ENCODE peak calls at places on chromosomes 16 and 17, in five cellular contexts. One of them, this sample, is unnamed.

GRCh38 chr16:12182202-12182601 is 205.7 kb downstream of the SNX29 start:
- DNase-seq in HepG2: no peak
- DNase-seq in K562: no peak
- DNase-seq in HCT116: no peak
- DNase-seq in H1: no peak
- DNase-seq in this sample: no peak

GRCh38 chr16:79307214-79307613 is 293.3 kb downstream of the MAF start:
- DNase-seq in H1: no peak
- DNase-seq in HCT116: no peak
- DNase-seq in K562: no peak
- DNase-seq in HepG2: no peak
- DNase-seq in this sample: no peak

GRCh38 chr17:58337126-58337599 is 8.6 kb upstream of the TSPOAP1 start:
- DNase-seq in HCT116: no peak
- DNase-seq in K562: no peak
- DNase-seq in H1: no peak
- DNase-seq in HepG2: no peak
- DNase-seq in this sample: no peak

GRCh38 chr17:72719582-72720493 is 372.6 kb downstream of the SLC39A11 start:
- DNase-seq in HCT116: no peak
- DNase-seq in HepG2: no peak
- DNase-seq in K562: no peak
- DNase-seq in H1: no peak
- DNase-seq in this sample: no peak

GRCh38 chr17:67606471-67606870 is 111.3 kb upstream of the NOL11 start:
- DNase-seq in HCT116: no peak
- DNase-seq in H1: no peak
- DNase-seq in K562: no peak
- DNase-seq in HepG2: no peak
- DNase-seq in this sample: no peak

GRCh38 chr16:25140459-25140858 is 28.9 kb downstream of the LCMT1 start:
- DNase-seq in K562: no peak
- DNase-seq in HepG2: no peak
- DNase-seq in HCT116: no peak
- DNase-seq in H1: no peak
- DNase-seq in this sample: no peak

GRCh38 chr16:3173892-3174617 is 13.9 kb upstream of the OR1F1 start:
- DNase-seq in HCT116: no peak
- DNase-seq in K562: peak; percentile 69
- DNase-seq in H1: peak; percentile 95
- DNase-seq in HepG2: peak; percentile 65
- DNase-seq in this sample: no peak

GRCh38 chr17:33302394-33302793 is 9.3 kb upstream of the ASIC2 start:
- DNase-seq in K562: no peak
- DNase-seq in H1: no peak
- DNase-seq in HepG2: no peak
- DNase-seq in HCT116: no peak
- DNase-seq in this sample: no peak

GRCh38 chr16:89657442-89658220 is at the start of the genes CHMP1A and SPATA33:
- DNase-seq in HCT116: peak; percentile 80
- DNase-seq in H1: peak; percentile 97
- DNase-seq in HepG2: peak; percentile 78
- DNase-seq in K562: peak; percentile 94
- DNase-seq in this sample: peak; percentile 45

GRCh38 chr17:45687594-45687993 is 96.5 kb upstream of the CRHR1 start:
- DNase-seq in HepG2: no peak
- DNase-seq in H1: no peak
- DNase-seq in HCT116: no peak
- DNase-seq in K562: no peak
- DNase-seq in this sample: no peak
- TF ChIP-seq SIN3A in HepG2: no peak
- TF ChIP-seq SIN3A in H1: no peak
- TF ChIP-seq SIN3A in HCT116: no peak
- TF ChIP-seq SIN3A in K562: no peak
- TF ChIP-seq SIN3A in this sample: no peak

DNA sequence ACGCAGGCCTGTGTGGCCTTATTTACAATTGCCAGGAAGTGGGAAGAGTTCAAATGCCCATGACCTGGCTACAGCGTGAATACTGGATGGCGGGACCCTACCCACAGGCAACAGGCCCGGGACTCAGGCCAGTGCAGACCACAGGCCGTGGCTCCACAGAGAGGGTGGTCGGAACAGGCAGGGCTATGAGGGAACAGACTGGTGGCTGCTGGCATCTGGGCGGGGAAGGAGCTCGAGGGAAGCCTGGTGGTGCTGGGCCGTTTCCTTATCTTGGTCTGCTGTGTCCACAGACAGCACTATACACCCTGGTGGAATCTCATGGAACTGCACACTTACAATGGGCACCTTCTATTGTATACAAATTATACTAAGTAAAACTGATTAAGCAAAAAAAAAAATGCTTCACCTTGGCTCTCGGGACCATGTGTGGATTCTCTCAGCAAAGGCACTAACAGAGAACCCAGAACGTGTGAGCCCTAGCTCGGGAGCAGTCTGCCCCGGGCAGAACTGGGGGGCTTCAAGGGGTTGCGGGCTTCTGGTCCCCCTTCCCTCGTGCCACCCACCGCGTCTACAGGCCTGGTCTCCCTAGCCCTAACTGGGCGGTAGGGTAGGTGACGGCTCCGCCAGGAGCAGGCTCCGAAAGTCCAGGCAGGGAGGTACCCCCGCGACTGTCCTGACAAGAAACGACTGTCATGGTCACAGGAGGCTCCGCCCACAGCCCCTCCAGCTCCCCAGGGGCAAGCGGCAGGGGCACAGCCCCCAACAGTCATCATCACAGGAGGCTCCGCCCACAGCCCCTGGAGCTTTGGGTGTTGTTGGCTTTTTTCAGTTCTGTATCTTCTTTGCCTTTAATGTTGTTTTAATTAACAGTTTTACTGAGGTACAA is 21.8 kb downstream of the CEP131 start:
- DNase-seq in K562: peak; percentile 65
- DNase-seq in H1: no peak
- DNase-seq in HCT116: peak; percentile 54
- DNase-seq in HepG2: peak; percentile 62
- DNase-seq in this sample: no peak
- TF ChIP-seq CEBPB in K562: no peak
- TF ChIP-seq CEBPB in H1: no peak
- TF ChIP-seq CEBPB in HCT116: no peak
- TF ChIP-seq CEBPB in HepG2: no peak
- TF ChIP-seq CEBPB in this sample: no peak

GRCh38 chr17:48441231-48441711 is 11.3 kb upstream of the SKAP1 start:
- DNase-seq in H1: no peak
- DNase-seq in K562: no peak
- DNase-seq in HCT116: no peak
- DNase-seq in HepG2: no peak
- DNase-seq in this sample: peak; percentile 96
- TF ChIP-seq SIN3A in H1: no peak
- TF ChIP-seq SIN3A in K562: no peak
- TF ChIP-seq SIN3A in HCT116: no peak
- TF ChIP-seq SIN3A in HepG2: no peak
- TF ChIP-seq SIN3A in this sample: no peak

DNA sequence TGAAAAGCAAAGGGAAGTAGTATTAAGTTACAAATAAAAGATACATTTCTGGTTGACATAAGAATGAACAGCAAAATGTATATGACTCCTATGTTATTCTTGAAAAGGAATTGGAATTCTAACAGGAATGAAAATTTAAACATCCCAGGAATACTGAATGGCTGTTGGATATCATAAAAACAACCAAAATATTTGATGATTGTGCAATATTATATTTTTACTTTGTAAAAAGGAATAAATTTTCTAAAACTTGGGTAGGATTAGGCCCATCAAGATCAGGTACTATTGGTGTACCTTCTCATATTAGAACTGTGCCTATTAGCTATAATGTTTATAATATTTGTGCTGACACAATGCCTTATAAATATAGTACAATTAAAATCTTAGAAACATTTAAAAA is 50.0 kb downstream of the CYB5B start:
- DNase-seq in HCT116: no peak
- DNase-seq in K562: no peak
- DNase-seq in H1: no peak
- DNase-seq in HepG2: no peak
- DNase-seq in this sample: no peak
- TF ChIP-seq CEBPB in HCT116: no peak
- TF ChIP-seq CEBPB in K562: peak; percentile 73
- TF ChIP-seq CEBPB in H1: no peak
- TF ChIP-seq CEBPB in HepG2: peak; percentile 51
- TF ChIP-seq CEBPB in this sample: no peak

DNA sequence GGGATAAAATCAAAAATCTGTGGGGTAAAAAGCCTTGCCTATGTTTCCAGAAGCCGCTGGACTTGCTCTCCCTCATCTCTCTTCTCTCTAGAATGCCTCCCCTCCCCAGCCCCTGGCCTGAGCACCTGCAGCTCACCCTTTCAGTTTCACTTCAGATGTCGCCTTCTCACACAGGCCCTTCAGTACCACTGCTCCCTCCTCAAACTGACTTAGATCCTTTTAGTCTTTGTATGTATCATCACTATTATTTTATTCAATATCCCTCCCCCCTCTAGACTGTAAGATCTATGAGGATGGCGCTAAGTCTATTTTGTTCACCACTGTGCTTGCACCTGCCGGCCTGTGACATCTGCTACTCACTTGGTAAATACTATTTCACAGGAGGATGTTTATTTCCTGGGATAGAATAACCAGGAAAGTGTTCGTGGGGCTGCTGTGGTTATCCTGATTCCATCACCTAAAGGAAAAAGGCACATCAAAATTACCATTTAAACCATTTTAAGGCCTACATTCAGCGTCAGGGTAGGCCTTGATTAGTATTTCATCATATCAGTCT is 122.3 kb downstream of the MRTFB start:
- DNase-seq in HCT116: no peak
- DNase-seq in HepG2: no peak
- DNase-seq in H1: no peak
- DNase-seq in K562: no peak
- DNase-seq in this sample: peak; percentile 21
- TF ChIP-seq SIN3A in HCT116: no peak
- TF ChIP-seq SIN3A in HepG2: no peak
- TF ChIP-seq SIN3A in H1: no peak
- TF ChIP-seq SIN3A in K562: no peak
- TF ChIP-seq SIN3A in this sample: no peak

DNA sequence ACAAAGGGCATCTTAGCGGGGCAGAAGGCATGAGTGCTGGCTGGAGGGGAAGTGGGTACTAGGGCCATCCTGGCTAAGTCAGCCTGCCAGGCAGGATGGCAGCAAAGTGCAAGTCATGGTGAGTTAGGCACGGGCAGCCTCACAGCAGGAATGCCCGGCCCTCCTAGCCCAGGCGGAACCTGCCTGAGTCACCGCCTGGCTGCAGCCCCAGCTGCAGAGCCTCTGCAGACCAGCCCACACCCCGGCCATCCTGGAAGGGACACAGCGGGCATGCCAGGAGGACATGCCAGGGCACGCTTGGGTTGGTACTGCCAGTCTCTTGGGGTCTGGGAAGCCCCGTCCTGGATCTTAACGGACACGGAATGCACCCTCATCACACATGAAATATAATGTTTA is 4.9 kb upstream of the ALDH3A1 start:
- DNase-seq in HepG2: no peak
- DNase-seq in K562: no peak
- DNase-seq in H1: no peak
- DNase-seq in HCT116: peak; percentile 79
- DNase-seq in this sample: no peak
- TF ChIP-seq CEBPB in HepG2: no peak
- TF ChIP-seq CEBPB in K562: no peak
- TF ChIP-seq CEBPB in H1: no peak
- TF ChIP-seq CEBPB in HCT116: no peak
- TF ChIP-seq CEBPB in this sample: no peak

GRCh38 chr16:49748322-49748721 is 107.6 kb downstream of the ZNF423 start:
- DNase-seq in K562: no peak
- DNase-seq in HepG2: no peak
- DNase-seq in HCT116: peak; percentile 26
- DNase-seq in H1: no peak
- DNase-seq in this sample: no peak
- TF ChIP-seq SIN3A in K562: no peak
- TF ChIP-seq SIN3A in HepG2: no peak
- TF ChIP-seq SIN3A in HCT116: no peak
- TF ChIP-seq SIN3A in H1: no peak
- TF ChIP-seq SIN3A in this sample: no peak

GRCh38 chr16:27687605-27688004 is 137.7 kb downstream of the KATNIP start:
- DNase-seq in HCT116: no peak
- DNase-seq in K562: no peak
- DNase-seq in H1: no peak
- DNase-seq in HepG2: no peak
- DNase-seq in this sample: no peak

GRCh38 chr16:27691717-27692116 is 141.8 kb downstream of the KATNIP start:
- DNase-seq in H1: no peak
- DNase-seq in HCT116: no peak
- DNase-seq in HepG2: no peak
- DNase-seq in K562: no peak
- DNase-seq in this sample: no peak

GRCh38 chr16:27692576-27692975 is 142.6 kb downstream of the KATNIP start:
- DNase-seq in H1: no peak
- DNase-seq in HCT116: no peak
- DNase-seq in K562: no peak
- DNase-seq in HepG2: no peak
- DNase-seq in this sample: no peak

GRCh38 chr16:27689711-27690110 is 139.8 kb downstream of the KATNIP start:
- DNase-seq in HepG2: no peak
- DNase-seq in H1: no peak
- DNase-seq in HCT116: no peak
- DNase-seq in K562: no peak
- DNase-seq in this sample: no peak

DNA sequence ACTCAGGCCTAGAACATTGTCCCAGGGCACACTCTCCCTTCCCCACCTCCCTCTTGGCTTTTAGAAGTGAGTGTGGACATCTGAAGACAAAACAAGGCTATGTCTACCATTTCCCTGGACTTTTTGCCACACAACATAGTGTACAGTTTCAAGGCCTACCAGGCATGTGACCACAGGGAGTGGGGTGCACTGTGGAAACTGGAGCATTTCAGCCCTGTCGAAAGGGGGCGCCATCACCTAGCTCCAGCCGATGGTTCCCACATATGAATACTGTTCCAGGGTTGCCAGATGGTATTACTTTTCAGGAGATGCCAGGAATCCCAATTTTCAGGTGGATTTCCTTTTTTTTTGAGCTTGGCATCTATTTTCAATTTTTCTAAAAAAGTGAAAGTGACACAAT is 140.7 kb downstream of the KATNIP start:
- DNase-seq in HepG2: peak; percentile 26
- DNase-seq in H1: peak; percentile 77
- DNase-seq in HCT116: peak; percentile 21
- DNase-seq in K562: peak; percentile 73
- DNase-seq in this sample: no peak
- TF ChIP-seq CEBPB in HepG2: no peak
- TF ChIP-seq CEBPB in H1: no peak
- TF ChIP-seq CEBPB in HCT116: no peak
- TF ChIP-seq CEBPB in K562: no peak
- TF ChIP-seq CEBPB in this sample: no peak

GRCh38 chr17:17313350-17313991 is 10.3 kb downstream of the NT5M start:
- DNase-seq in H1: peak; percentile 79
- DNase-seq in K562: peak; percentile 31
- DNase-seq in HepG2: peak; percentile 67
- DNase-seq in HCT116: peak; percentile 31
- DNase-seq in this sample: no peak

GRCh38 chr17:17320188-17320910 is 17.2 kb downstream of the NT5M start:
- DNase-seq in K562: no peak
- DNase-seq in HCT116: no peak
- DNase-seq in H1: no peak
- DNase-seq in HepG2: no peak
- DNase-seq in this sample: no peak

GRCh38 chr17:17320911-17321220 is 17.7 kb downstream of the NT5M start:
- DNase-seq in HCT116: no peak
- DNase-seq in HepG2: no peak
- DNase-seq in H1: no peak
- DNase-seq in K562: peak; percentile 3
- DNase-seq in this sample: no peak

GRCh38 chr17:17314501-17315071 is 11.4 kb downstream of the NT5M start:
- DNase-seq in HepG2: no peak
- DNase-seq in HCT116: no peak
- DNase-seq in K562: no peak
- DNase-seq in H1: no peak
- DNase-seq in this sample: no peak

GRCh38 chr17:17315142-17315821 is 12.1 kb downstream of the NT5M start:
- DNase-seq in H1: no peak
- DNase-seq in HCT116: no peak
- DNase-seq in K562: no peak
- DNase-seq in HepG2: no peak
- DNase-seq in this sample: no peak
- TF ChIP-seq SIN3A in H1: no peak
- TF ChIP-seq SIN3A in HCT116: no peak
- TF ChIP-seq SIN3A in K562: no peak
- TF ChIP-seq SIN3A in HepG2: no peak
- TF ChIP-seq SIN3A in this sample: no peak

This sample was measured in GM12878.